ENCODE peak calls at places on chromosomes 7 and 10, in nine cellular contexts. U is neuronal stem cell, O is Calu3, I is nephron progenitor cell, Q is NCI-H446 treated with DMSO at 0.1 percent for 48 hours, R is breast epithelium, L is fibroblast of pulmonary artery, N is aorta, H is T-helper 2 cell. P is an unnamed sample.

GRCh38 chr7:152588350-152588749 is 87.6 kb downstream of the XRCC2 start:
- DNase-seq in L (peak), H (no peak), R (peak), N (no peak), U (no peak), O (peak), I (no peak), Q (no peak), P (no peak)

GRCh38 chr10:69974551-69975155 is 78.0 kb upstream of the MACROH2A2 start:
- DNase-seq in O (no peak), Q (no peak), H (no peak), L (no peak), I (no peak), R (no peak), U (no peak), N (no peak), P (no peak)

GRCh38 chr10:113879691-113880090 is 25.2 kb downstream of the NHLRC2 start:
- DNase-seq in L (no peak), R (no peak), Q (no peak), I (no peak), U (no peak), H (no peak), N (no peak), O (no peak), P (no peak)

GRCh38 chr10:114668375-114669080 is 10.5 kb upstream of the ABLIM1 start:
- DNase-seq in O (no peak), L (no peak), N (no peak), H (no peak), Q (no peak), I (no peak), U (no peak), R (no peak), P (no peak)

GRCh38 chr10:5861269-5862031 is 28.2 kb downstream of the ANKRD16 start:
- DNase-seq in Q (no peak), U (no peak), N (no peak), H (no peak), R (no peak), I (no peak), L (peak), O (peak), P (no peak)

GRCh38 chr7:83550100-83550499 is 98.8 kb downstream of the SEMA3E start:
- DNase-seq in L (peak), Q (no peak), H (no peak), O (no peak), U (no peak), I (no peak), R (no peak), N (no peak), P (no peak)

GRCh38 chr7:142405122-142405765 is 147.4 kb upstream of the PRSS58 start:
- DNase-seq in U (no peak), H (no peak), R (no peak), Q (no peak), L (no peak), I (no peak), N (no peak), O (no peak), P (no peak)

GRCh38 chr7:111919690-111920179 is 286.5 kb downstream of the DOCK4 start:
- DNase-seq in L (no peak), N (no peak), O (no peak), Q (no peak), I (no peak), R (no peak), H (no peak), U (no peak), P (no peak)

GRCh38 chr7:39085590-39086049 is 107.9 kb downstream of the POU6F2 start:
- DNase-seq in H (no peak), U (peak), R (no peak), Q (no peak), I (peak), L (no peak), N (no peak), O (no peak), P (no peak)

GRCh38 chr10:116712499-116712898 is 29.9 kb downstream of the HSPA12A start:
- DNase-seq in L (no peak), H (no peak), I (no peak), R (no peak), Q (no peak), U (no peak), O (no peak), N (no peak), P (no peak)

GRCh38 chr7:96786998-96787395 is 77.4 kb upstream of the SEM1 start:
- DNase-seq in L (no peak), R (no peak), H (no peak), U (no peak), Q (no peak), I (no peak), N (no peak), O (no peak), P (no peak)

GRCh38 chr10:101222247-101222531 is 7.1 kb downstream of the LBX1 start:
- DNase-seq in U (no peak), N (no peak), Q (no peak), I (no peak), L (no peak), H (no peak), O (no peak), R (no peak), P (no peak)

GRCh38 chr10:3525832-3526449 is 259.1 kb downstream of the KLF6 start:
- DNase-seq in H (no peak), O (peak), L (peak), I (no peak), U (no peak), N (peak), Q (no peak), R (no peak), P (peak)

GRCh38 chr10:104127411-104127810 is 5.4 kb downstream of the SFR1 start:
- DNase-seq in R (no peak), L (no peak), I (peak), N (no peak), Q (no peak), H (no peak), U (peak), O (peak), P (no peak)

GRCh38 chr7:45031829-45032228 is 31.8 kb downstream of the CCM2 start:
- DNase-seq in L (no peak), I (no peak), O (no peak), H (no peak), N (no peak), R (no peak), Q (no peak), U (no peak), P (no peak)

GRCh38 chr10:87761892-87762291 is 56.1 kb downstream of the ATAD1 start:
- DNase-seq in L (peak), H (no peak), R (no peak), O (peak), Q (no peak), N (no peak), U (no peak), I (no peak), P (no peak)

GRCh38 chr7:133771778-133772421 is 355.2 kb upstream of the LRGUK start:
- DNase-seq in R (no peak), Q (peak), U (no peak), O (no peak), L (no peak), H (no peak), I (no peak), N (no peak), P (no peak)